ENCODE peak calls at places on chromosomes 7 and 10, in seven cellular contexts. One of them, this sample, is unnamed.

GRCh38 chr10:45254892-45255291 is 60.5 kb downstream of the OR13A1 start:
- DNase-seq in omental fat pad: no peak
- DNase-seq in fibroblast of pulmonary artery: no peak
- DNase-seq in HTR-8/SVneo: no peak
- DNase-seq in choroid plexus epithelial cell: no peak
- DNase-seq in hippocampal formation: no peak
- DNase-seq in Panc1: no peak
- DNase-seq in this sample: no peak

GRCh38 chr10:76430330-76430729 is 998.9 kb downstream of the LRMDA start:
- DNase-seq in omental fat pad: no peak
- DNase-seq in fibroblast of pulmonary artery: no peak
- DNase-seq in HTR-8/SVneo: no peak
- DNase-seq in choroid plexus epithelial cell: no peak
- DNase-seq in hippocampal formation: no peak
- DNase-seq in Panc1: no peak
- DNase-seq in this sample: no peak

GRCh38 chr10:103618575-103619423 is 125.3 kb downstream of the NEURL1 start:
- DNase-seq in omental fat pad: no peak
- DNase-seq in fibroblast of pulmonary artery: peak
- DNase-seq in HTR-8/SVneo: no peak
- DNase-seq in choroid plexus epithelial cell: peak
- DNase-seq in hippocampal formation: peak
- DNase-seq in Panc1: no peak
- DNase-seq in this sample: no peak

GRCh38 chr10:58189269-58189668 is 78.4 kb downstream of the IPMK start:
- DNase-seq in omental fat pad: no peak
- DNase-seq in fibroblast of pulmonary artery: peak
- DNase-seq in HTR-8/SVneo: peak
- DNase-seq in choroid plexus epithelial cell: peak
- DNase-seq in hippocampal formation: no peak
- DNase-seq in Panc1: no peak
- DNase-seq in this sample: no peak

GRCh38 chr7:100137851-100138760 is 10.6 kb upstream of the LAMTOR4 start:
- DNase-seq in omental fat pad: no peak
- DNase-seq in fibroblast of pulmonary artery: no peak
- DNase-seq in HTR-8/SVneo: no peak
- DNase-seq in choroid plexus epithelial cell: no peak
- DNase-seq in hippocampal formation: no peak
- DNase-seq in Panc1: no peak
- DNase-seq in this sample: no peak

GRCh38 chr7:116180302-116180701 is 30.0 kb upstream of the TES start:
- DNase-seq in omental fat pad: no peak
- DNase-seq in fibroblast of pulmonary artery: peak
- DNase-seq in HTR-8/SVneo: peak
- DNase-seq in choroid plexus epithelial cell: peak
- DNase-seq in hippocampal formation: no peak
- DNase-seq in Panc1: peak
- DNase-seq in this sample: peak

GRCh38 chr7:12139421-12139820 is 71.7 kb upstream of the TMEM106B start:
- DNase-seq in omental fat pad: no peak
- DNase-seq in fibroblast of pulmonary artery: no peak
- DNase-seq in HTR-8/SVneo: no peak
- DNase-seq in choroid plexus epithelial cell: peak
- DNase-seq in hippocampal formation: no peak
- DNase-seq in Panc1: no peak
- DNase-seq in this sample: no peak

GRCh38 chr10:4720463-4720862 is 105.5 kb upstream of the AKR1E2 start:
- DNase-seq in omental fat pad: no peak
- DNase-seq in fibroblast of pulmonary artery: peak
- DNase-seq in HTR-8/SVneo: no peak
- DNase-seq in choroid plexus epithelial cell: peak
- DNase-seq in hippocampal formation: no peak
- DNase-seq in Panc1: no peak
- DNase-seq in this sample: no peak

GRCh38 chr10:44715081-44715480 is 196.1 kb upstream of the TMEM72 start:
- DNase-seq in omental fat pad: no peak
- DNase-seq in fibroblast of pulmonary artery: peak
- DNase-seq in HTR-8/SVneo: peak
- DNase-seq in choroid plexus epithelial cell: peak
- DNase-seq in hippocampal formation: no peak
- DNase-seq in Panc1: no peak
- DNase-seq in this sample: no peak

GRCh38 chr10:72328045-72328828 is 26.5 kb downstream of the DNAJB12 start:
- DNase-seq in omental fat pad: no peak
- DNase-seq in fibroblast of pulmonary artery: peak
- DNase-seq in HTR-8/SVneo: peak
- DNase-seq in choroid plexus epithelial cell: peak
- DNase-seq in hippocampal formation: peak
- DNase-seq in Panc1: peak
- DNase-seq in this sample: peak

GRCh38 chr7:99837649-99838361 is 10.0 kb downstream of the CYP3A43 start:
- DNase-seq in omental fat pad: no peak
- DNase-seq in fibroblast of pulmonary artery: peak
- DNase-seq in HTR-8/SVneo: peak
- DNase-seq in choroid plexus epithelial cell: peak
- DNase-seq in hippocampal formation: no peak
- DNase-seq in Panc1: peak
- DNase-seq in this sample: no peak

GRCh38 chr7:32119790-32120196 is 49.6 kb upstream of the PDE1C start:
- DNase-seq in omental fat pad: no peak
- DNase-seq in fibroblast of pulmonary artery: no peak
- DNase-seq in HTR-8/SVneo: no peak
- DNase-seq in choroid plexus epithelial cell: no peak
- DNase-seq in hippocampal formation: no peak
- DNase-seq in Panc1: no peak
- DNase-seq in this sample: no peak

GRCh38 chr7:631291-631711 is 95.2 kb upstream of the DNAAF5 start:
- DNase-seq in omental fat pad: no peak
- DNase-seq in fibroblast of pulmonary artery: no peak
- DNase-seq in HTR-8/SVneo: no peak
- DNase-seq in choroid plexus epithelial cell: no peak
- DNase-seq in hippocampal formation: no peak
- DNase-seq in Panc1: no peak
- DNase-seq in this sample: no peak

This sample was measured in SK-MEL-5.